ENCODE peak calls at places on chromosomes 7 and 10, in nine cellular contexts. X is heart right ventricle, P is cardiac muscle cell, U is Peyer's patch, C is stomach, K is A549, I is psoas muscle, F is OCI-LY7, L is thyroid gland. H is an unnamed sample.

GRCh38 chr10:132363921-132364593 is 32.1 kb downstream of the LRRC27 start:
- DNase-seq in X (no peak), P (no peak), U (no peak), C (no peak), K (peak; percentile 44), I (no peak), F (no peak), L (no peak), H (peak; percentile 59)

GRCh38 chr7:30474893-30475292 is 3.7 kb downstream of the NOD1 start:
- DNase-seq in X (no peak), P (peak; percentile 97), U (no peak), C (no peak), K (no peak), I (no peak), F (no peak), L (no peak), H (no peak)

GRCh38 chr7:102306916-102307677 is 20.4 kb downstream of the SH2B2 start:
- DNase-seq in X (peak; percentile 43), P (peak; percentile 62), U (peak; percentile 94), C (peak; percentile 72), K (no peak), I (peak; percentile 69), F (peak; percentile 98), L (peak; percentile 95), H (peak; percentile 83)

GRCh38 chr7:154862153-154862791 is 140.7 kb downstream of the PAXIP1 start:
- DNase-seq in X (no peak), P (no peak), U (peak; percentile 27), C (no peak), K (no peak), I (no peak), F (peak; percentile 18), L (peak; percentile 48), H (no peak)

GRCh38 chr7:157523766-157524421 is 187.1 kb downstream of the DNAJB6 start:
- DNase-seq in X (no peak), P (no peak), U (peak; percentile 37), C (peak; percentile 17), K (no peak), I (no peak), F (no peak), L (no peak), H (peak; percentile 55)

GRCh38 chr10:97016728-97017473 is 168.9 kb downstream of the SLIT1 start:
- DNase-seq in X (no peak), P (no peak), U (no peak), C (no peak), K (no peak), I (no peak), F (peak; percentile 59), L (no peak), H (no peak)

GRCh38 chr10:132452216-132452650 is 55.2 kb downstream of the PWWP2B start:
- DNase-seq in X (peak; percentile 35), P (no peak), U (no peak), C (no peak), K (no peak), I (peak; percentile 16), F (no peak), L (no peak), H (no peak)

GRCh38 chr10:132618158-132618924 is 80.8 kb downstream of the INPP5A start:
- DNase-seq in X (no peak), P (no peak), U (peak; percentile 18), C (no peak), K (no peak), I (no peak), F (no peak), L (peak; percentile 17), H (no peak)

GRCh38 chr10:10311966-10312365 is 705.7 kb upstream of the CELF2 start:
- DNase-seq in X (no peak), P (no peak), U (no peak), C (no peak), K (no peak), I (no peak), F (no peak), L (no peak), H (no peak)

GRCh38 chr7:92754756-92755581 is 81.4 kb downstream of the CDK6 start:
- DNase-seq in X (no peak), P (no peak), U (no peak), C (no peak), K (no peak), I (no peak), F (no peak), L (no peak), H (no peak)

GRCh38 chr7:47586925-47587324 is 5.0 kb upstream of the TNS3 start:
- DNase-seq in X (no peak), P (no peak), U (no peak), C (no peak), K (no peak), I (no peak), F (peak; percentile 68), L (peak; percentile 34), H (no peak)

GRCh38 chr7:5278781-5279180 is 4.0 kb upstream of the SLC29A4 start:
- DNase-seq in X (no peak), P (peak; percentile 51), U (no peak), C (no peak), K (no peak), I (no peak), F (no peak), L (no peak), H (no peak)

GRCh38 chr7:123979876-123980275 is 53.0 kb downstream of the TMEM229A start:
- DNase-seq in X (no peak), P (peak; percentile 85), U (no peak), C (no peak), K (no peak), I (no peak), F (no peak), L (no peak), H (no peak)

GRCh38 chr7:106545275-106545674 is 115.7 kb downstream of the CCDC71L start:
- DNase-seq in X (no peak), P (no peak), U (no peak), C (no peak), K (no peak), I (no peak), F (no peak), L (no peak), H (no peak)

GRCh38 chr10:68796609-68797008 is 30.7 kb upstream of the STOX1 start:
- DNase-seq in X (no peak), P (no peak), U (no peak), C (no peak), K (no peak), I (no peak), F (no peak), L (no peak), H (no peak)

DNA sequence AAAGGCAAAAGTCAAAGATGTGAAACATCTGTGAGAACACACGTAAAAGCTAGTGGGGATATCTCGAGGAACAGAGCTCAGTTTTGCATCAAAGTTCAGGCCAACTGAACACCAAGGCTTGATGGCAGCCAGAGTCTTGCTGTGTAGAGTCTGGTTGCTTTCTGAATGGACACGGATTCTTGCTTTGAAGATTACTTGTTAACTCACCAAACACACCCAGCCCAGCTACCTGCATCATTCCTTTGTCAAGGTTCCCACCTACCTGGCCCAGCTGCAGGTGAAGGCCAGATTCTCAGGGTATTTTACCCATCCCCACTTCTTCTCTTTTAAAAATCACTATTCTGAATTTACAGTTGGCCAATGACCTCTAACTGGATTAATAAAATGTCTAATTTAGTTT is 174.4 kb upstream of the PHYHIPL start:
- DNase-seq in X (no peak), P (no peak), U (no peak), C (no peak), K (no peak), I (no peak), F (no peak), L (no peak), H (no peak)
- H3K27ac ChIP-seq in X (no peak overlapping the region), P (no peak overlapping the region), U (no peak overlapping the region), C (no peak overlapping the region), K (no peak overlapping the region), I (no peak overlapping the region), F (no peak overlapping the region), L (no peak overlapping the region), H (no peak overlapping the region)

GRCh38 chr7:36279251-36279925 is 110.3 kb upstream of the ANLN start:
- DNase-seq in X (no peak), P (no peak), U (no peak), C (no peak), K (no peak), I (no peak), F (no peak), L (no peak), H (no peak)

GRCh38 chr7:36278767-36279171 is 110.9 kb upstream of the ANLN start:
- DNase-seq in X (no peak), P (peak; percentile 73), U (peak; percentile 37), C (no peak), K (no peak), I (no peak), F (no peak), L (no peak), H (no peak)

GRCh38 chr7:36278069-36278766 is 111.4 kb upstream of the ANLN start:
- DNase-seq in X (no peak), P (no peak), U (no peak), C (no peak), K (no peak), I (no peak), F (no peak), L (no peak), H (no peak)

GRCh38 chr7:36280840-36281812 is 108.5 kb upstream of the ANLN start:
- DNase-seq in X (peak; percentile 61), P (peak; percentile 79), U (peak; percentile 84), C (peak; percentile 69), K (peak; percentile 85), I (peak; percentile 72), F (no peak), L (no peak), H (peak; percentile 82)

DNA sequence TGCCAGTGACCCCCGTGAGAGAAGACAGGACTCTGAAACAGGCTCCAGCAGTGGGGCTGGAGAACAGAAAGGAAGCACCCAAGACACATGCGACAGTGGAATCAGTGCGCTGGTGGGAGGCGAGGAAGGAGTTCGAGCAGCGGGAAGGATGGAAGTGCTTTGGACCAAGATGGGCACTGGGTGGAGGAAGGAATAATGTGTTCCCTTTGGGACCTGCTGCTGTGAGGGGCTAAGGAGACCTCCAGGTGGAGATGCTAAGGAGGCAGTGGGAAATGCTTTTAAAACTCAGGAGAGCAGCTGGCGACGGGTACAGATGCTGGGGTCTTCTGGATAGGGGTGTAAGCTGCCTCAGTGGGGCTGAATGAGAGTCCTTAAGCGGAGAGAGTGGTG is 109.7 kb upstream of the ANLN start:
- DNase-seq in X (no peak), P (no peak), U (no peak), C (no peak), K (no peak), I (no peak), F (no peak), L (no peak), H (no peak)
- H3K4me1 ChIP-seq in X (peaks cover 52% of the 10 kb centered on the region), P (peaks cover 15% of the 10 kb centered on the region), U (peaks cover 3% of the 10 kb centered on the region), C (peaks cover 81% of the 10 kb centered on the region), K (peaks cover 70% of the 10 kb centered on the region), I (peaks cover 83% of the 10 kb centered on the region), F (peaks cover 43% of the 10 kb centered on the region), L (peaks cover 17% of the 10 kb centered on the region), H (peaks cover 18% of the 10 kb centered on the region)

DNA sequence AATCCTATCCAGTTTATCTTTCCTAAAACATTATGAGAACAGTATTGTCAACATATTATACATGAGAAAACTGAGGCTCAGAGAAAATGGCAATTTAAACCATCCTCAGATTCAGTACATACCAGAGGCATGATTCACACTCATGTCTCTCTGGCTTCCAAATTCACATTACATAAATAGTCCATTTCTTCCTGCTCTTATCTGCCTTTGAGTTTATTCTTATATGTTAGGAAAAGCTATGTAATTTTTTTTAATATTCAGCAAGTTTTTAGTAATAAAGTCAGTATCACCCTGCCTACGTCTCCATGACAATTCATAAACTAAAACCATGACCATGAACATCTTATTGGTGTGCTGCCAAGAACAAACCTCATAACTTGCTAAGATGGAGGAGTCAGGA is 1260.2 kb upstream of the SORCS1 start:
- DNase-seq in X (no peak), P (peak; percentile 64), U (no peak), C (no peak), K (no peak), I (no peak), F (no peak), L (no peak), H (no peak)
- TF ChIP-seq CTCF in X (no peak), P (no peak), U (no peak), C (no peak), K (no peak), I (no peak), F (no peak), L (no peak), H (no peak)

GRCh38 chr10:776772-777171 is 87.3 kb upstream of the DIP2C start:
- DNase-seq in X (no peak), P (no peak), U (no peak), C (peak; percentile 24), K (no peak), I (no peak), F (no peak), L (no peak), H (peak; percentile 56)
- H3K27ac ChIP-seq in X (no peak overlapping the region), P (no peak overlapping the region), U (no peak overlapping the region), C (no peak overlapping the region), K (no peak overlapping the region), I (no peak overlapping the region), F (no peak overlapping the region), L (no peak overlapping the region), H (no peak overlapping the region)